ENCODE peak calls at places on chromosome 21, in seven cellular contexts. M is thoracic aorta, K is PC-9, B is GM10248, F is HTR-8/SVneo, G is K562, A is activated B cell treated with CpG ODN at 0.5 μM for 24 hours. L is an unnamed sample.

GRCh38 chr21:17828223-17828622 is 9.1 kb upstream of the C21orf91 start:
- DNase-seq in M (no peak), K (no peak), B (no peak), F (no peak), G (no peak), A (no peak), L (no peak)

GRCh38 chr21:24514081-24514733 is 1093.1 kb downstream of the MRPL39 start:
- DNase-seq in M (no peak), K (no peak), B (no peak), F (peak), G (no peak), A (no peak), L (no peak)

GRCh38 chr21:32728455-32729237 is 833 bp upstream of the SYNJ1 start:
- DNase-seq in M (no peak), K (no peak), B (no peak), F (no peak), G (no peak), A (no peak), L (no peak)

GRCh38 chr21:39149008-39149407 is 34.2 kb downstream of the PSMG1 start:
- DNase-seq in M (no peak), K (no peak), B (no peak), F (no peak), G (peak), A (no peak), L (no peak)

GRCh38 chr21:41821081-41821755 is 54.4 kb upstream of the RIPK4 start:
- DNase-seq in M (no peak), K (no peak), B (no peak), F (no peak), G (no peak), A (no peak), L (no peak)

GRCh38 chr21:27171704-27172103 is 204.8 kb upstream of the ADAMTS5 start:
- DNase-seq in M (no peak), K (no peak), B (no peak), F (no peak), G (no peak), A (no peak), L (peak)

GRCh38 chr21:39976805-39977204 is 109.6 kb downstream of the PCP4 start:
- DNase-seq in M (no peak), K (no peak), B (no peak), F (no peak), G (no peak), A (no peak), L (no peak)

GRCh38 chr21:44263221-44263671 is 1.5 kb upstream of the DNMT3L start:
- DNase-seq in M (no peak), K (no peak), B (no peak), F (no peak), G (no peak), A (no peak), L (no peak)

GRCh38 chr21:37472581-37472980 is 106.0 kb downstream of the DYRK1A start:
- DNase-seq in M (no peak), K (no peak), B (no peak), F (no peak), G (no peak), A (no peak), L (no peak)

GRCh38 chr21:31531967-31532366 is 127.5 kb upstream of the SOD1 start:
- DNase-seq in M (no peak), K (no peak), B (no peak), F (no peak), G (no peak), A (no peak), L (no peak)

GRCh38 chr21:34900376-34900775 is 148.7 kb downstream of the RUNX1 start:
- DNase-seq in M (no peak), K (no peak), B (no peak), F (no peak), G (no peak), A (no peak), L (no peak)

GRCh38 chr21:39048064-39048463 is 135.2 kb downstream of the PSMG1 start:
- DNase-seq in M (no peak), K (peak), B (no peak), F (peak), G (peak), A (no peak), L (no peak)

GRCh38 chr21:14995695-14996490 is 68.9 kb downstream of the NRIP1 start:
- DNase-seq in M (no peak), K (no peak), B (no peak), F (no peak), G (no peak), A (no peak), L (no peak)

GRCh38 chr21:26795866-26796329 is 49.3 kb downstream of the ADAMTS1 start:
- DNase-seq in M (no peak), K (no peak), B (no peak), F (peak), G (no peak), A (no peak), L (peak)

GRCh38 chr21:15051652-15052554 is 12.9 kb downstream of the NRIP1 start:
- DNase-seq in M (no peak), K (no peak), B (peak), F (no peak), G (peak), A (no peak), L (no peak)

GRCh38 chr21:38241029-38241740 is 15.6 kb upstream of the KCNJ15 start:
- DNase-seq in M (peak), K (no peak), B (no peak), F (no peak), G (no peak), A (no peak), L (no peak)

GRCh38 chr21:26739189-26739588 is 106.0 kb downstream of the ADAMTS1 start:
- DNase-seq in M (no peak), K (no peak), B (no peak), F (no peak), G (no peak), A (no peak), L (no peak)

GRCh38 chr21:28762357-28762735 is 230.3 kb downstream of the LTN1 start:
- DNase-seq in M (no peak), K (no peak), B (no peak), F (no peak), G (no peak), A (no peak), L (no peak)

GRCh38 chr21:45578811-45579381 is 36.7 kb upstream of the SLC19A1 start:
- DNase-seq in M (no peak), K (no peak), B (no peak), F (no peak), G (no peak), A (no peak), L (no peak)

GRCh38 chr21:45464309-45464708 is 59.3 kb downstream of the COL18A1 start:
- DNase-seq in M (no peak), K (no peak), B (no peak), F (no peak), G (no peak), A (no peak), L (no peak)

GRCh38 chr21:43613755-43614638 is 45.3 kb downstream of the HSF2BP start:
- DNase-seq in M (no peak), K (no peak), B (peak), F (no peak), G (peak), A (no peak), L (no peak)

GRCh38 chr21:31660134-31660565 is 657 bp downstream of the SOD1 start:
- DNase-seq in M (no peak), K (no peak), B (peak), F (peak), G (no peak), A (no peak), L (no peak)

GRCh38 chr21:44464351-44464750 is 9.0 kb downstream of the LRRC3 start:
- DNase-seq in M (no peak), K (no peak), B (no peak), F (no peak), G (no peak), A (no peak), L (no peak)

GRCh38 chr21:25827513-25827912 is 92.7 kb downstream of the GABPA start:
- DNase-seq in M (no peak), K (no peak), B (no peak), F (no peak), G (no peak), A (no peak), L (no peak)

GRCh38 chr21:34910396-34910795 is 138.7 kb downstream of the RUNX1 start:
- DNase-seq in M (no peak), K (no peak), B (no peak), F (no peak), G (no peak), A (no peak), L (no peak)

GRCh38 chr21:34517491-34518245 is 5.7 kb upstream of the KCNE1 start:
- DNase-seq in M (no peak), K (no peak), B (no peak), F (no peak), G (peak), A (no peak), L (no peak)

GRCh38 chr21:41684381-41685245 is 82.2 kb downstream of the RIPK4 start:
- DNase-seq in M (no peak), K (peak), B (no peak), F (peak), G (no peak), A (no peak), L (no peak)

GRCh38 chr21:34528131-34528561 is 16.1 kb upstream of the KCNE1 start:
- DNase-seq in M (no peak), K (no peak), B (no peak), F (no peak), G (no peak), A (no peak), L (no peak)

GRCh38 chr21:15840406-15840805 is 110.6 kb downstream of the USP25 start:
- DNase-seq in M (no peak), K (no peak), B (no peak), F (no peak), G (no peak), A (no peak), L (no peak)

GRCh38 chr21:45629046-45629981 is 14.2 kb upstream of the PCBP3 start:
- DNase-seq in M (no peak), K (no peak), B (no peak), F (no peak), G (no peak), A (no peak), L (no peak)

GRCh38 chr21:41166947-41167346 is 1.0 kb upstream of the BACE2 start:
- DNase-seq in M (no peak), K (no peak), B (no peak), F (no peak), G (no peak), A (no peak), L (no peak)

GRCh38 chr21:45709127-45709526 is 65.6 kb downstream of the PCBP3 start:
- DNase-seq in M (no peak), K (no peak), B (no peak), F (no peak), G (no peak), A (no peak), L (no peak)

GRCh38 chr21:39232926-39233325 is 49.7 kb upstream of the PSMG1 start:
- DNase-seq in M (no peak), K (no peak), B (no peak), F (no peak), G (no peak), A (no peak), L (no peak)

GRCh38 chr21:43663033-43663432 is 3.7 kb downstream of the RRP1B start:
- DNase-seq in M (no peak), K (no peak), B (no peak), F (no peak), G (no peak), A (no peak), L (no peak)